ENCODE peak calls at places on chromosome X, in six cellular contexts. One of them, this sample, is unnamed.
A peak's percentile ranks its signal among the peaks of the same experiment; 100 is the strongest.

GRCh38 chrX:78769356-78769755 is 21.8 kb downstream of the LPAR4 start:
- DNase-seq in cardiac muscle cell: no peak
- DNase-seq in right lobe of liver: no peak
- DNase-seq in neuronal stem cell: no peak
- DNase-seq in psoas muscle: no peak
- DNase-seq in CD8-positive, alpha-beta memory T cell: no peak
- DNase-seq in this sample: no peak

GRCh38 chrX:149799095-149799721 is 17.5 kb downstream of the MAGEA9 start:
- DNase-seq in cardiac muscle cell: no peak
- DNase-seq in CD8-positive, alpha-beta memory T cell: no peak
- DNase-seq in psoas muscle: no peak
- DNase-seq in right lobe of liver: no peak
- DNase-seq in neuronal stem cell: no peak
- DNase-seq in this sample: no peak

GRCh38 chrX:112935029-112935428 is 94.4 kb upstream of the AMOT start:
- DNase-seq in right lobe of liver: no peak
- DNase-seq in cardiac muscle cell: no peak
- DNase-seq in neuronal stem cell: no peak
- DNase-seq in CD8-positive, alpha-beta memory T cell: no peak
- DNase-seq in psoas muscle: no peak
- DNase-seq in this sample: no peak

GRCh38 chrX:69503835-69504625 is at the start of gene NALF2:
- DNase-seq in right lobe of liver: peak; percentile 62
- DNase-seq in neuronal stem cell: peak; percentile 75
- DNase-seq in cardiac muscle cell: peak; percentile 81
- DNase-seq in CD8-positive, alpha-beta memory T cell: no peak
- DNase-seq in psoas muscle: peak; percentile 71
- DNase-seq in this sample: peak; percentile 60

GRCh38 chrX:112512509-112512908 is 167.2 kb downstream of the LHFPL1 start:
- DNase-seq in CD8-positive, alpha-beta memory T cell: no peak
- DNase-seq in right lobe of liver: no peak
- DNase-seq in neuronal stem cell: no peak
- DNase-seq in cardiac muscle cell: peak; percentile 7
- DNase-seq in psoas muscle: no peak
- DNase-seq in this sample: no peak

GRCh38 chrX:73577368-73577767 is 14.4 kb downstream of the CHIC1 start:
- DNase-seq in right lobe of liver: no peak
- DNase-seq in psoas muscle: no peak
- DNase-seq in neuronal stem cell: peak; percentile 21
- DNase-seq in CD8-positive, alpha-beta memory T cell: no peak
- DNase-seq in cardiac muscle cell: no peak
- DNase-seq in this sample: no peak

GRCh38 chrX:154490021-154490413 is 412 bp downstream of the SLC10A3 start:
- DNase-seq in neuronal stem cell: no peak
- DNase-seq in cardiac muscle cell: no peak
- DNase-seq in psoas muscle: no peak
- DNase-seq in CD8-positive, alpha-beta memory T cell: no peak
- DNase-seq in right lobe of liver: no peak
- DNase-seq in this sample: no peak

GRCh38 chrX:82451725-82452124 is 1056.4 kb upstream of the POU3F4 start:
- DNase-seq in CD8-positive, alpha-beta memory T cell: no peak
- DNase-seq in right lobe of liver: no peak
- DNase-seq in neuronal stem cell: no peak
- DNase-seq in psoas muscle: no peak
- DNase-seq in cardiac muscle cell: no peak
- DNase-seq in this sample: no peak

GRCh38 chrX:36957425-36958328 is 50.5 kb upstream of the FAM47C start:
- DNase-seq in neuronal stem cell: peak; percentile 31
- DNase-seq in cardiac muscle cell: peak; percentile 79
- DNase-seq in CD8-positive, alpha-beta memory T cell: no peak
- DNase-seq in right lobe of liver: peak; percentile 81
- DNase-seq in psoas muscle: no peak
- DNase-seq in this sample: peak; percentile 43

GRCh38 chrX:24846551-24847170 is 152.9 kb downstream of the POLA1 start:
- DNase-seq in neuronal stem cell: no peak
- DNase-seq in right lobe of liver: no peak
- DNase-seq in psoas muscle: no peak
- DNase-seq in cardiac muscle cell: no peak
- DNase-seq in CD8-positive, alpha-beta memory T cell: no peak
- DNase-seq in this sample: no peak

GRCh38 chrX:132676561-132677186 is 187.8 kb upstream of the MBNL3 start:
- DNase-seq in neuronal stem cell: no peak
- DNase-seq in cardiac muscle cell: peak; percentile 36
- DNase-seq in CD8-positive, alpha-beta memory T cell: no peak
- DNase-seq in right lobe of liver: no peak
- DNase-seq in psoas muscle: no peak
- DNase-seq in this sample: no peak

GRCh38 chrX:7514871-7515599 is 327.9 kb upstream of the VCX start:
- DNase-seq in neuronal stem cell: no peak
- DNase-seq in CD8-positive, alpha-beta memory T cell: no peak
- DNase-seq in right lobe of liver: no peak
- DNase-seq in cardiac muscle cell: no peak
- DNase-seq in psoas muscle: no peak
- DNase-seq in this sample: no peak

GRCh38 chrX:53317365-53318069 is 36.1 kb upstream of the IQSEC2 start:
- DNase-seq in cardiac muscle cell: peak; percentile 66
- DNase-seq in neuronal stem cell: peak; percentile 49
- DNase-seq in psoas muscle: peak; percentile 82
- DNase-seq in CD8-positive, alpha-beta memory T cell: peak; percentile 75
- DNase-seq in right lobe of liver: peak; percentile 50
- DNase-seq in this sample: peak; percentile 76

GRCh38 chrX:72470111-72470510 is 102.5 kb downstream of the HDAC8 start:
- DNase-seq in right lobe of liver: no peak
- DNase-seq in neuronal stem cell: no peak
- DNase-seq in CD8-positive, alpha-beta memory T cell: no peak
- DNase-seq in psoas muscle: no peak
- DNase-seq in cardiac muscle cell: no peak
- DNase-seq in this sample: no peak

GRCh38 chrX:49058794-49059193 is at the start of gene CCDC120:
- DNase-seq in cardiac muscle cell: no peak
- DNase-seq in neuronal stem cell: no peak
- DNase-seq in right lobe of liver: peak; percentile 54
- DNase-seq in CD8-positive, alpha-beta memory T cell: no peak
- DNase-seq in psoas muscle: no peak
- DNase-seq in this sample: no peak
- H3K4me3 ChIP-seq in cardiac muscle cell: no peak within 1 kb of the TSS
- H3K4me3 ChIP-seq in neuronal stem cell: no peak within 1 kb of the TSS
- H3K4me3 ChIP-seq in right lobe of liver: peak within 1 kb of the TSS; percentile 46
- H3K4me3 ChIP-seq in CD8-positive, alpha-beta memory T cell: no peak within 1 kb of the TSS
- H3K4me3 ChIP-seq in psoas muscle: no peak within 1 kb of the TSS
- H3K4me3 ChIP-seq in this sample: no peak within 1 kb of the TSS

DNA sequence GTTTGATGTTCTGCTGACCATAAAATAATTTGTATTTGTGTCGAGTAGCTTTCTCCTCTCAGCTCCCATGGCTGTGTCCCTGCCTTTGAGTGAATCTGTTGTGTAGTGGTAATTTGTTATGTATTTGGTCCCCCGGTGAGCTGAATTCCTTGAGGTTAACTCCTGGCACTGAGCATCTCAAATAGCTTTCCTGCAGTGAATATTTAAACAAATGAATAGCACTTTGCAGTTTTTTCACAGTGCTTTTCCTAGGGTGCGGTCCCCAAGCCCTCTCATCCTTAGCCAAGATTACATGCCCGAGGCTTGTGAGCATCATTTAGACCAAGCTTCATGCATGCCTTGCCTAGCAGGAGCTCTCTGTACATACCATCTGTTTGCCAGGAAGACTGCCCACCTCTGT is 74.2 kb downstream of the CLDN34 start:
- DNase-seq in psoas muscle: no peak
- DNase-seq in cardiac muscle cell: no peak
- DNase-seq in CD8-positive, alpha-beta memory T cell: no peak
- DNase-seq in right lobe of liver: no peak
- DNase-seq in neuronal stem cell: no peak
- DNase-seq in this sample: peak; percentile 17
- H3K27ac ChIP-seq in psoas muscle: no peak overlapping the region
- H3K27ac ChIP-seq in cardiac muscle cell: no peak overlapping the region
- H3K27ac ChIP-seq in CD8-positive, alpha-beta memory T cell: no peak overlapping the region
- H3K27ac ChIP-seq in right lobe of liver: no peak overlapping the region
- H3K27ac ChIP-seq in neuronal stem cell: no peak overlapping the region
- H3K27ac ChIP-seq in this sample: no peak overlapping the region

GRCh38 chrX:20329435-20329834 is 62.7 kb upstream of the RPS6KA3 start:
- DNase-seq in neuronal stem cell: no peak
- DNase-seq in cardiac muscle cell: no peak
- DNase-seq in psoas muscle: no peak
- DNase-seq in right lobe of liver: no peak
- DNase-seq in CD8-positive, alpha-beta memory T cell: no peak
- DNase-seq in this sample: no peak

GRCh38 chrX:20325786-20326388 is 59.2 kb upstream of the RPS6KA3 start:
- DNase-seq in psoas muscle: no peak
- DNase-seq in cardiac muscle cell: no peak
- DNase-seq in CD8-positive, alpha-beta memory T cell: no peak
- DNase-seq in neuronal stem cell: no peak
- DNase-seq in right lobe of liver: no peak
- DNase-seq in this sample: no peak

GRCh38 chrX:20333672-20334071 is 67.0 kb upstream of the RPS6KA3 start:
- DNase-seq in CD8-positive, alpha-beta memory T cell: no peak
- DNase-seq in right lobe of liver: no peak
- DNase-seq in psoas muscle: no peak
- DNase-seq in cardiac muscle cell: no peak
- DNase-seq in neuronal stem cell: no peak
- DNase-seq in this sample: no peak

DNA sequence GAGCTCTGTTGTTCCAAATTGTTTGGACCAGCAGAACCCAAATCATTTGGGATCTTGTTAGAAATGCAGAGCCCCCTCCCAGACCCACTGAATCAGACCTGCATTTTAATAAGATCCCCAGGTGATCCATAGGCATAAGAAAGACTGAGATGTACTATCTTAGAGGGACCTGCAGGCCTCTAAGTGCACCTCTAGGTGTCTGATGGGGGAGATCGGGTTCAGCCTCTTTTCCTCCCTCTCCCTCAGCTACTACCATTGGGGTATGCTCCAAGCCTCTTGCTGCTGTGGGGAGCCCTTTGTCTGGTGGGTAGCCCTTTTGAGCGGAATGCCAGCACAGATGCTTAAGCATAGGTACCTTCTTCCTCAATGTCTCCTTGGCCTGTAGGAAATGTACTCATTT is 63.8 kb upstream of the RPS6KA3 start:
- DNase-seq in psoas muscle: no peak
- DNase-seq in neuronal stem cell: no peak
- DNase-seq in cardiac muscle cell: no peak
- DNase-seq in CD8-positive, alpha-beta memory T cell: no peak
- DNase-seq in right lobe of liver: no peak
- DNase-seq in this sample: no peak
- H3K4me1 ChIP-seq in psoas muscle: no peaks in the 10 kb centered on the region
- H3K4me1 ChIP-seq in neuronal stem cell: no peaks in the 10 kb centered on the region
- H3K4me1 ChIP-seq in cardiac muscle cell: peaks cover 2% of the 10 kb centered on the region
- H3K4me1 ChIP-seq in CD8-positive, alpha-beta memory T cell: no peaks in the 10 kb centered on the region
- H3K4me1 ChIP-seq in right lobe of liver: no peaks in the 10 kb centered on the region
- H3K4me1 ChIP-seq in this sample: no peaks in the 10 kb centered on the region

DNA sequence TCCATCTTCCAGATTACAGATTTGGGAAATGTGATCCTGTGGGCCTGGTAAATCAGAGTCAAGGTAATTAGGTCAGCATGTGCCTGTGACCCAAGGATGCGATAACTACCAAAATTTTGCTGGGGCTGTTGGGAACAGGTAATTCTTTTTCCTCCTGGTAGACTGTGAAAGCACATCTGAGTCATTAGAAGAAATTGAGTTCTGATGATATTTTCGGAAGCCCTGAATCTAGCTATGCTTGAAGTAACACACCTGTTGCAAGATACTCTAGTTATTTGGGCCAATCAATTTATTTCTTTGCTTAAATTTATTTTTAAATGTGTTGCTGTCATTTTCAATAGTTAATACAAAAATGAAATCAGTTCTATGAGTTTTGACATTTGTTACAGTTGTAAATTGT is 903.6 kb downstream of the RPA4 start:
- DNase-seq in psoas muscle: no peak
- DNase-seq in cardiac muscle cell: no peak
- DNase-seq in CD8-positive, alpha-beta memory T cell: no peak
- DNase-seq in right lobe of liver: no peak
- DNase-seq in neuronal stem cell: no peak
- DNase-seq in this sample: no peak
- H3K4me3 ChIP-seq in psoas muscle: no peak overlapping the region
- H3K4me3 ChIP-seq in cardiac muscle cell: no peak overlapping the region
- H3K4me3 ChIP-seq in CD8-positive, alpha-beta memory T cell: no peak overlapping the region
- H3K4me3 ChIP-seq in right lobe of liver: no peak overlapping the region
- H3K4me3 ChIP-seq in neuronal stem cell: no peak overlapping the region
- H3K4me3 ChIP-seq in this sample: no peak overlapping the region

GRCh38 chrX:51852621-51853020 is 40.8 kb upstream of the MAGED1 start:
- DNase-seq in cardiac muscle cell: no peak
- DNase-seq in psoas muscle: no peak
- DNase-seq in right lobe of liver: no peak
- DNase-seq in neuronal stem cell: no peak
- DNase-seq in CD8-positive, alpha-beta memory T cell: no peak
- DNase-seq in this sample: no peak
- H3K27ac ChIP-seq in cardiac muscle cell: no peak overlapping the region
- H3K27ac ChIP-seq in psoas muscle: no peak overlapping the region
- H3K27ac ChIP-seq in right lobe of liver: no peak overlapping the region
- H3K27ac ChIP-seq in neuronal stem cell: no peak overlapping the region
- H3K27ac ChIP-seq in CD8-positive, alpha-beta memory T cell: no peak overlapping the region
- H3K27ac ChIP-seq in this sample: no peak overlapping the region

DNA sequence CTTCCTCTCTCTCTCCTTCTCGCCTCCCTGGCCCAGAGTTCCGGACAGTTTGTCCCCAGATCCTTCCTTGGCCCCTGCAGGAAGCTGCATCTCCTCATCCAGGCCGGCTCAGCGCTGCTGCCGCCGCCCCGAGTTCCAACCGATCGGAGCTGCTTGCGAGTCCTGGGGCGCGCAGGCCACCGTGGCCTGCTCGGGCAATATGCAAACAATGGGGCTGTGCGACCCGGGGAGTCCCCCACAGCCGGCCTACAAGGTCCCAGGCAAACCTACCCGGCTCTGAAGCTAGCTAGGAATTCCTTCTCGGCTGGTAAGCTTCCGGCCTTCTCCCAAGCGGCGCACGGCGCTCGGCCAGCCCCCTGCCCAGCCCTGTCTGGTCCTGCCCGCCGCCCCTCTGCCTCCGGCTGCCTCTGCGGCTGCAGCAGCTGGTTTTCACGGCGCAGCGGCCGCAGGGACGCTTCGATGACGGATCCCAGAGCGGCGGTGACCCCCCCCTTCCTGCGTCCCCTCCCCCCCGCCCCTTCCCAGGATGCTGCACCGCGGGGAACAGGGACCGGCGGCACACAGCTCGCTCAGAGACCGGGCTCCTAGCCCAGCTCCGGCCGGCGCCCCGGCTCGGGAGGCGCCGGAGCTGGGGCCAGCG is 59.4 kb downstream of the TSC22D3 start:
- DNase-seq in neuronal stem cell: peak; percentile 26
- DNase-seq in cardiac muscle cell: peak; percentile 71
- DNase-seq in psoas muscle: peak; percentile 67
- DNase-seq in CD8-positive, alpha-beta memory T cell: peak; percentile 32
- DNase-seq in right lobe of liver: no peak
- DNase-seq in this sample: peak; percentile 57
- H3K4me1 ChIP-seq in neuronal stem cell: peaks cover 4% of the 10 kb centered on the region
- H3K4me1 ChIP-seq in cardiac muscle cell: peaks cover 44% of the 10 kb centered on the region
- H3K4me1 ChIP-seq in psoas muscle: peaks cover 36% of the 10 kb centered on the region
- H3K4me1 ChIP-seq in CD8-positive, alpha-beta memory T cell: peaks cover 53% of the 10 kb centered on the region
- H3K4me1 ChIP-seq in right lobe of liver: no peaks in the 10 kb centered on the region
- H3K4me1 ChIP-seq in this sample: peaks cover 1% of the 10 kb centered on the region

GRCh38 chrX:13415551-13415950 is 95.7 kb upstream of the ATXN3L start:
- DNase-seq in neuronal stem cell: no peak
- DNase-seq in CD8-positive, alpha-beta memory T cell: no peak
- DNase-seq in psoas muscle: no peak
- DNase-seq in cardiac muscle cell: no peak
- DNase-seq in right lobe of liver: no peak
- DNase-seq in this sample: no peak
- H3K4me3 ChIP-seq in neuronal stem cell: no peak overlapping the region
- H3K4me3 ChIP-seq in CD8-positive, alpha-beta memory T cell: no peak overlapping the region
- H3K4me3 ChIP-seq in psoas muscle: no peak overlapping the region
- H3K4me3 ChIP-seq in cardiac muscle cell: no peak overlapping the region
- H3K4me3 ChIP-seq in right lobe of liver: no peak overlapping the region
- H3K4me3 ChIP-seq in this sample: no peak overlapping the region

GRCh38 chrX:103535206-103535605 is 15.9 kb upstream of the RAB40A start:
- DNase-seq in cardiac muscle cell: no peak
- DNase-seq in right lobe of liver: no peak
- DNase-seq in CD8-positive, alpha-beta memory T cell: no peak
- DNase-seq in neuronal stem cell: no peak
- DNase-seq in psoas muscle: no peak
- DNase-seq in this sample: no peak
- H3K27ac ChIP-seq in cardiac muscle cell: no peak overlapping the region
- H3K27ac ChIP-seq in right lobe of liver: no peak overlapping the region
- H3K27ac ChIP-seq in CD8-positive, alpha-beta memory T cell: no peak overlapping the region
- H3K27ac ChIP-seq in neuronal stem cell: no peak overlapping the region
- H3K27ac ChIP-seq in psoas muscle: no peak overlapping the region
- H3K27ac ChIP-seq in this sample: no peak overlapping the region